ENCODE peak calls at places on chromosome 7, in four cellular contexts. P is NCI-H1105 treated with DMSO at 0.1 percent for 48 hours, Q is substantia nigra, L is GM23248. K is an unnamed sample.

GRCh38 chr7:27551803-27552202 is 110.9 kb downstream of the HIBADH start:
- DNase-seq in P (no peak), Q (no peak), L (no peak), K (no peak)

GRCh38 chr7:901388-902154 is 25.2 kb downstream of the GET4 start:
- DNase-seq in P (peak; percentile 16), Q (peak; percentile 76), L (peak; percentile 81), K (no peak)

GRCh38 chr7:147756290-147756689 is 834.3 kb upstream of the C7orf33 start:
- DNase-seq in P (peak; percentile 75), Q (no peak), L (no peak), K (no peak)

GRCh38 chr7:32506266-32507054 is 11.2 kb downstream of the AVL9 start:
- DNase-seq in P (no peak), Q (no peak), L (peak; percentile 92), K (no peak)

GRCh38 chr7:88217675-88218427 is 2.0 kb downstream of the SRI start:
- DNase-seq in P (no peak), Q (no peak), L (no peak), K (no peak)

GRCh38 chr7:18494821-18495408 is 634 bp upstream of the HDAC9 start:
- DNase-seq in P (peak; percentile 38), Q (peak; percentile 10), L (peak; percentile 88), K (no peak)

GRCh38 chr7:39659356-39660013 is 36.1 kb downstream of the RALA start:
- DNase-seq in P (no peak), Q (no peak), L (peak; percentile 67), K (no peak)

GRCh38 chr7:51635801-51636200 is 319.2 kb upstream of the COBL start:
- DNase-seq in P (no peak), Q (no peak), L (no peak), K (no peak)

GRCh38 chr7:26930201-26930600 is 65.8 kb upstream of the SKAP2 start:
- DNase-seq in P (no peak), Q (peak; percentile 1), L (peak; percentile 71), K (no peak)

GRCh38 chr7:150799156-150799555 is 1.0 kb downstream of the TMEM176B start:
- DNase-seq in P (no peak), Q (no peak), L (no peak), K (no peak)

GRCh38 chr7:154960063-154960790 is 42.7 kb downstream of the PAXIP1 start:
- DNase-seq in P (no peak), Q (peak; percentile 39), L (no peak), K (no peak)

GRCh38 chr7:51133992-51134391 is 182.6 kb downstream of the COBL start:
- DNase-seq in P (no peak), Q (no peak), L (no peak), K (no peak)

GRCh38 chr7:100152404-100152803 is 3.7 kb downstream of the LAMTOR4 start:
- DNase-seq in P (no peak), Q (no peak), L (no peak), K (no peak)

GRCh38 chr7:36683111-36683510 is 41.2 kb downstream of the AOAH start:
- DNase-seq in P (no peak), Q (no peak), L (no peak), K (no peak)